ENCODE peak calls at places on chromosomes 11 and 22, in four cellular contexts. One of them, this sample, is unnamed.

GRCh38 chr22:44309137-44309536 is 3.6 kb downstream of the SHISAL1 start:
- DNase-seq in K562: no peak
- DNase-seq in HepG2: no peak
- DNase-seq in A549: peak; percentile 41
- DNase-seq in this sample: no peak

GRCh38 chr22:45007946-45008852 is 1.6 kb downstream of the PHF21B start:
- DNase-seq in HepG2: no peak
- DNase-seq in K562: peak; percentile 16
- DNase-seq in A549: peak; percentile 15
- DNase-seq in this sample: no peak

GRCh38 chr11:45178890-45179663 is 32.6 kb downstream of the PRDM11 start:
- DNase-seq in HepG2: no peak
- DNase-seq in K562: no peak
- DNase-seq in A549: no peak
- DNase-seq in this sample: no peak

GRCh38 chr22:46105494-46106278 is 44.6 kb upstream of the PPARA start:
- DNase-seq in HepG2: peak; percentile 87
- DNase-seq in A549: peak; percentile 62
- DNase-seq in K562: no peak
- DNase-seq in this sample: no peak

GRCh38 chr11:44952500-44953260 is 2.0 kb upstream of the TP53I11 start:
- DNase-seq in A549: no peak
- DNase-seq in HepG2: no peak
- DNase-seq in K562: no peak
- DNase-seq in this sample: no peak

GRCh38 chr11:95230054-95231034 is 658 bp downstream of the SESN3 start:
- DNase-seq in HepG2: no peak
- DNase-seq in A549: peak; percentile 7
- DNase-seq in K562: peak; percentile 30
- DNase-seq in this sample: no peak

GRCh38 chr22:26888887-26889286 is 231.5 kb downstream of the MIAT start:
- DNase-seq in HepG2: no peak
- DNase-seq in K562: no peak
- DNase-seq in A549: no peak
- DNase-seq in this sample: no peak

GRCh38 chr11:110455718-110456117 is 26.0 kb downstream of the FDX1 start:
- DNase-seq in HepG2: no peak
- DNase-seq in K562: no peak
- DNase-seq in A549: no peak
- DNase-seq in this sample: peak; percentile 17

GRCh38 chr11:69704508-69705245 is 855 bp upstream of the FGF19 start:
- DNase-seq in HepG2: no peak
- DNase-seq in A549: peak; percentile 60
- DNase-seq in K562: peak; percentile 75
- DNase-seq in this sample: no peak
- TF ChIP-seq CTCF in HepG2: no peak
- TF ChIP-seq CTCF in A549: peak; percentile 89
- TF ChIP-seq CTCF in K562: peak; percentile 59
- TF ChIP-seq CTCF in this sample: no peak

GRCh38 chr22:22487059-22487458 is 21.5 kb downstream of the ZNF280B start:
- DNase-seq in HepG2: no peak
- DNase-seq in A549: no peak
- DNase-seq in K562: no peak
- DNase-seq in this sample: no peak

GRCh38 chr22:22485524-22485923 is 23.0 kb downstream of the ZNF280B start:
- DNase-seq in HepG2: no peak
- DNase-seq in K562: no peak
- DNase-seq in A549: no peak
- DNase-seq in this sample: no peak

GRCh38 chr22:22486132-22486899 is 22.2 kb downstream of the ZNF280B start:
- DNase-seq in K562: peak; percentile 35
- DNase-seq in HepG2: no peak
- DNase-seq in A549: no peak
- DNase-seq in this sample: no peak

GRCh38 chr22:22487869-22488597 is 20.5 kb downstream of the ZNF280B start:
- DNase-seq in A549: no peak
- DNase-seq in K562: peak; percentile 39
- DNase-seq in HepG2: no peak
- DNase-seq in this sample: no peak

GRCh38 chr22:22488736-22489135 is 19.8 kb downstream of the ZNF280B start:
- DNase-seq in A549: no peak
- DNase-seq in HepG2: no peak
- DNase-seq in K562: no peak
- DNase-seq in this sample: no peak
- TF ChIP-seq POLR2AphosphoS2 in A549: no peak
- TF ChIP-seq POLR2AphosphoS2 in HepG2: no peak
- TF ChIP-seq POLR2AphosphoS2 in K562: no peak
- TF ChIP-seq POLR2AphosphoS2 in this sample: no peak

GRCh38 chr11:93646399-93646798 is 15.1 kb upstream of the CEP295 start:
- DNase-seq in HepG2: no peak
- DNase-seq in A549: no peak
- DNase-seq in K562: no peak
- DNase-seq in this sample: no peak

GRCh38 chr11:93651052-93651451 is 10.4 kb upstream of the CEP295 start:
- DNase-seq in K562: no peak
- DNase-seq in HepG2: no peak
- DNase-seq in A549: no peak
- DNase-seq in this sample: no peak

GRCh38 chr11:93652161-93652597 is 9.3 kb upstream of the CEP295 start:
- DNase-seq in HepG2: peak; percentile 17
- DNase-seq in K562: peak; percentile 36
- DNase-seq in A549: no peak
- DNase-seq in this sample: no peak

GRCh38 chr11:93645938-93646337 is 15.5 kb upstream of the CEP295 start:
- DNase-seq in K562: no peak
- DNase-seq in A549: no peak
- DNase-seq in HepG2: no peak
- DNase-seq in this sample: no peak

DNA sequence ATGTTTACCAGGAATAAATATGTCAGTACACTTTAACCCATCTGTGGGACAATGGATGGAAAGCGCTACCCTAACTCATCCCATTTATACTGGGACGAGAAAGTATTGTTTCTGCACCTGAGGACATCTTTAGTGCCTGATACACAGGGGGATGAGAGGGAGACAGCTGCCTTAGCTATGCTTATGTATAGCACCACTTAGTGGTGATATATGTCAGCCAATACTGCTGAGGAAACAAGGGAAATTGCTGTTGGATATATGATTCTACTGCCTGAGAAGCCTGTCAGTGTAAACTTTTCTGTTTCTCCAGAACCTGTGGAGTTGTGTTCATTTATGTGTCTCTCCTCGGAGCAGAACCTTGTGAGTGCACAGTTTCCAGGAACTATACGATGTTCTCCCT is 13.3 kb upstream of the CEP295 start:
- DNase-seq in A549: no peak
- DNase-seq in HepG2: peak; percentile 30
- DNase-seq in K562: no peak
- DNase-seq in this sample: no peak
- TF ChIP-seq CTCF in A549: peak; percentile 35
- TF ChIP-seq CTCF in HepG2: peak; percentile 75
- TF ChIP-seq CTCF in K562: peak; percentile 44
- TF ChIP-seq CTCF in this sample: peak; percentile 61

GRCh38 chr11:126282742-126283591 is at the start of gene TIRAP:
- DNase-seq in A549: peak; percentile 33
- DNase-seq in HepG2: peak; percentile 43
- DNase-seq in K562: peak; percentile 80
- DNase-seq in this sample: no peak
- TF ChIP-seq POLR2AphosphoS2 in A549: no peak
- TF ChIP-seq POLR2AphosphoS2 in HepG2: no peak
- TF ChIP-seq POLR2AphosphoS2 in K562: no peak
- TF ChIP-seq POLR2AphosphoS2 in this sample: peak; percentile 51

DNA sequence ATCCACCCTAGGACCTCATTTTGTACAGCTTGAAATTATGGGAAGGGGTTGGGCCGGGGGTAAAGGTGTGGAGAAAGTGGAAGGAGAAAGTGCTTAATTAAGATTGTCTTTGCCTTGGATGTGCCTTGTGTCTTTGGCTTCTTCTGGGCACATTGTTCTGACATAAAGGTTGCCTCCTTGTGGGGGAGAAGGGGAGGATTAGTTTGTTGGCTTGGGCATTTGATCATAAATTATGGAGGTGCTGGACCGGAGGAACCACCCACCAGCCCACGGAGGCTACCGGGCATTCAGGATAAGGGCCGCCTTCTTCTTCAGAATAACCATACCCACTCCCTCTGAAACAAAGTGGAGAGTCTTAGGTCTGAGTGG is 1.3 kb downstream of the PAFAH1B2 start:
- DNase-seq in A549: peak; percentile 58
- DNase-seq in K562: peak; percentile 36
- DNase-seq in HepG2: peak; percentile 16
- DNase-seq in this sample: no peak
- TF ChIP-seq CTCF in A549: no peak
- TF ChIP-seq CTCF in K562: no peak
- TF ChIP-seq CTCF in HepG2: no peak
- TF ChIP-seq CTCF in this sample: peak; percentile 12